ENCODE peak calls at places on chromosomes 13 and 19, in five cellular contexts. Y is skeletal muscle cell; Z is GM12878; K is CD8-positive, alpha-beta memory T cell; Q is heart right ventricle. L is an unnamed sample.

GRCh38 chr13:66937423-66937822 is 292.7 kb downstream of the PCDH9 start:
- DNase-seq in Y (no peak), Z (no peak), K (no peak), Q (no peak), L (no peak)

GRCh38 chr19:42281175-42282035 is 12.4 kb downstream of the CIC start:
- DNase-seq in Y (no peak), Z (no peak), K (no peak), Q (peak), L (peak)

GRCh38 chr13:75425216-75426009 is 56.6 kb downstream of the TBC1D4 start:
- DNase-seq in Y (no peak), Z (peak), K (no peak), Q (no peak), L (no peak)

GRCh38 chr13:32125746-32126145 is 94.2 kb downstream of the FRY start:
- DNase-seq in Y (no peak), Z (no peak), K (no peak), Q (no peak), L (no peak)

GRCh38 chr19:9570255-9570654 is 14.0 kb downstream of the ZNF121 start:
- DNase-seq in Y (no peak), Z (no peak), K (no peak), Q (no peak), L (no peak)

GRCh38 chr13:95676100-95676774 is 702 bp upstream of the DNAJC3 start:
- DNase-seq in Y (no peak), Z (no peak), K (peak), Q (no peak), L (no peak)

GRCh38 chr19:1237027-1237659 is 662 bp downstream of the CBARP start:
- DNase-seq in Y (no peak), Z (no peak), K (no peak), Q (no peak), L (no peak)

GRCh38 chr19:51327066-51327985 is 14.6 kb downstream of the VSIG10L start:
- DNase-seq in Y (no peak), Z (no peak), K (peak), Q (peak), L (no peak)

GRCh38 chr19:14612657-14613056 is 29.8 kb downstream of the CLEC17A start:
- DNase-seq in Y (no peak), Z (no peak), K (no peak), Q (no peak), L (no peak)

GRCh38 chr13:31485183-31485582 is 254.1 kb upstream of the RXFP2 start:
- DNase-seq in Y (no peak), Z (no peak), K (no peak), Q (no peak), L (no peak)

GRCh38 chr19:4149518-4150288 is 3.7 kb upstream of the CREB3L3 start:
- DNase-seq in Y (no peak), Z (no peak), K (no peak), Q (no peak), L (no peak)

GRCh38 chr19:1155352-1156304 is 18.4 kb downstream of the SBNO2 start:
- DNase-seq in Y (no peak), Z (no peak), K (no peak), Q (no peak), L (no peak)

GRCh38 chr13:65330691-65331090 is 1899.4 kb downstream of the PCDH9 start:
- DNase-seq in Y (no peak), Z (no peak), K (no peak), Q (no peak), L (no peak)

DNA sequence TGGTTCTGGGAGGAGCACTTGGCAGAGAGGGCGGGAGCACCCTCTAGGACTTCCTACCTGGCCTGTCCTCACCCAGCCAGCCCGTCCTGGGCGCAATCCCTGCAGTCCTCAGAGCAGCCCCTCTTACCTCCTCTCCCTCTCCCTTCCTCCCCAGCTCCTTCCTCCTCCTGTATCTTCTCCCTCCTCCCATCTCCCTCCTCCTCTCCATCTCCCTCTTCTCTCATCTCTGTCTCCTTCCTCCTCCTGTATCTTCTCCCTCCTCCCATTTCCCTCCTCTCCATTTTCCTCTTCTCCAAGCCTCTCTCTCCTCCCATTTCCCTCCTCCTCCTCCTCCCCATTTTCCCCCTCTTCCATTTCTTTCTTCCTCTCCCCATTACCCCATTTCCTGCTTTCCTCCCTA is 89.8 kb downstream of the RYR1 start:
- DNase-seq in Y (no peak), Z (no peak), K (no peak), Q (no peak), L (no peak)
- H3K4me3 ChIP-seq in Y (no peak), Z (no peak), K (no peak), Q (no peak), L (no peak)

DNA sequence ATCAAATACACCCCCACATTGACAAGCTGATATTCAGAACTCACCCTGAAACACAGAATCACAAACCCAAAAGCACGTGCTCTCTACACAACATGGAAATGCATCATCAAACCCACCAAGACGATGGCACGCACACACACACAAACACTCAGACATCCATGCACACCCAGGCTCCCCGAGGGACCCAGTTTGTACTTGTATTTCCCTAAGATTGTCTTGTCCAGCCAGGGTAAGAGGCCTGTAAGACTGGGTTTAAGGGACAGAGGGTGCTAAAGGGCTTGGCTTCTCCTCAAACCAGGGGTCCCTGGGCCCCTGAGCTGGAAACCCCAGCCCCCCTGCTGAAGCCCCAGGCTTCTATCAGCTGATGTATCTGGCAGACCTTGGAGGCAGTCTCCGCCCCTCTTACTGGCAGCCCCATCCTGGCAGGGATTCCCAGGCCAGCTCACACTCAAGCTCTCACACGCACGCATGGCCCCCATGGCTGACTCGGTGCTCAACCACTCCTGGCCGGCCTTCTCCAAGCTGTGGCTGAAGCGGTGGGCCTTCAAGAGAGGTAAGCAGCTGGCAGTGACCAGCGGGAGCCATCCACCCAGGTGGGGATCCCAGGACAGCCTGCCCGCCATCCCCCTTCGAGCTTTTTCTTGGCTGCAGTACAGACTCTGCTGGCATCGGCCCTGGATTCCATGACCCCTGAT is 6.6 kb downstream of the ARHGEF18 start:
- DNase-seq in Y (peak), Z (no peak), K (no peak), Q (no peak), L (no peak)
- H3K4me3 ChIP-seq in Y (no peak), Z (no peak), K (no peak), Q (no peak), L (no peak)

DNA sequence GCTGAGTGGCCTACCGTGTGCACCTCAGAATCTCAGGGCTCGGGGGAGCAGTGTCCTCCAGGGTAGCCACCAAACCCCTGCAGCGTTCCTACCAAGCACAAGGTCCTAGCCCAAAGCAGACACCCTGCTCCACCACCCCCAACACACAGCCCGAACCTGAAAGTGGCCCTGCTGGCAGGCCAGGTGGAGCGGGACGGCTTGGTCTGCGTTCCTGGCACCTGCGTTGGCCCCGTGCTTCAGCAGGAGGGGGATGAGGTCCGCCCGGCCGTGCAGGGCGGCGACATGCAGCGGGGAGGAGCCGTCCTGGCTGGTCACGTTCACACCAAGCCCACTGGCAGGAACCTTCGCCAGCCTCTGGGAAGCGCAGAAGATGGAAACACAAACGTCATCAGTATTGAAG is 26.5 kb downstream of the PDCD5 start:
- DNase-seq in Y (no peak), Z (no peak), K (no peak), Q (no peak), L (no peak)
- H3K4me3 ChIP-seq in Y (no peak), Z (no peak), K (no peak), Q (no peak), L (no peak)

GRCh38 chr19:53580871-53581835 is 43.2 kb downstream of the ZNF331 start:
- DNase-seq in Y (no peak), Z (no peak), K (peak), Q (no peak), L (no peak)
- H3K4me3 ChIP-seq in Y (no peak), Z (no peak), K (no peak), Q (no peak), L (no peak)

GRCh38 chr13:34076319-34076718 is 258.4 kb downstream of the RFC3 start:
- DNase-seq in Y (no peak), Z (no peak), K (no peak), Q (no peak), L (no peak)
- H3K4me3 ChIP-seq in Y (no peak), Z (no peak), K (no peak), Q (no peak), L (no peak)

DNA sequence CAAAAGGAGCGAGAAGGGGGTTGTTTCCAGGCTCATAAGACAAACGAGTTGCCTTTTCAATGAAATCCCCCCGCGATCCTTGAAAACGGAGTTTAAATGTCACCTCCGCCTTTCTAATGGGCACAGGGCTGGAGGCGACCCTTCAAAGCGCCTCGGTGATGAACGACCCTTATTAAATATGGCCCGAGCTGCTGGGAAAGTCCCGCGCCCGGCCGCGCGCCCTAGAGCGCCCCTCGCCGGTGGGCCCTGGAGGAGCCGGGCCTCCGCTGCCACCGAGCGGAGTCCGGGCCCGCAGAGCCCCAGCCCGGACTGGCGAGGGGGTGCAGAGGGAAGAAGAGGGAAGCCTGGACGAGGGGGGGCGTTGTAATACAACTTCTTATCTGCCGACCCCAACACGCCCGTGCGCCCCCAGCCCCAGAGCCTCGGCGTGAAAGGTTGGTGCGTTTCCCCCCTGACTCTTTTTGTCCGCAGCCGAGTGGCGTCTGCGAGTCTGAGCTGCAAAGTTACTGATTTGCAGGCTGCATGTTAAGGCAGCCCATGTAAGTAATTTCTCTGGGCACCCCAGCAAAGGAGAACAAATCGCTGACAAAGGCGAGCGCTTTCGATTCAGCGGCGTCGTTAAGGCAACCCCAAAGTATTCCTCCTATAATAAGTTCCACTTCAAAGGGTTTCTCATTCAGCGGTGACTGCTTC is 11.9 kb downstream of the ZIC5 start:
- DNase-seq in Y (no peak), Z (no peak), K (no peak), Q (no peak), L (no peak)
- H3K4me3 ChIP-seq in Y (peak), Z (no peak), K (peak), Q (peak), L (no peak)

GRCh38 chr13:101917475-101917810 is 465.0 kb downstream of the ITGBL1 start:
- DNase-seq in Y (no peak), Z (no peak), K (no peak), Q (no peak), L (no peak)
- H3K4me3 ChIP-seq in Y (no peak), Z (no peak), K (no peak), Q (no peak), L (no peak)

GRCh38 chr19:40512473-40513344 is 45.9 kb downstream of the SPTBN4 start:
- DNase-seq in Y (no peak), Z (no peak), K (no peak), Q (no peak), L (no peak)
- H3K4me3 ChIP-seq in Y (peak), Z (no peak), K (no peak), Q (no peak), L (no peak)

L was measured in retinal pigment epithelial cell.